ENCODE peak calls at places on chromosome 2, in five cellular contexts. One of them, this sample, is unnamed.

GRCh38 chr2:238389985-238390682 is 36.6 kb upstream of the ASB1 start:
- DNase-seq in activated naive CD8-positive, alpha-beta T cell treated with anti-CD3 and anti-CD28 coated beads, Interleukin-2, amount 50 U/mL, for 24 hours: no peak
- DNase-seq in sciatic nerve: no peak
- DNase-seq in HEK293T: no peak
- DNase-seq in WERI-Rb-1: no peak
- DNase-seq in this sample: no peak

GRCh38 chr2:85802337-85803103 is 48.7 kb downstream of the ATOH8 start:
- DNase-seq in WERI-Rb-1: no peak
- DNase-seq in activated naive CD8-positive, alpha-beta T cell treated with anti-CD3 and anti-CD28 coated beads, Interleukin-2, amount 50 U/mL, for 24 hours: no peak
- DNase-seq in sciatic nerve: no peak
- DNase-seq in HEK293T: no peak
- DNase-seq in this sample: no peak

GRCh38 chr2:18722101-18722500 is 132.7 kb upstream of the NT5C1B start:
- DNase-seq in activated naive CD8-positive, alpha-beta T cell treated with anti-CD3 and anti-CD28 coated beads, Interleukin-2, amount 50 U/mL, for 24 hours: no peak
- DNase-seq in HEK293T: no peak
- DNase-seq in WERI-Rb-1: no peak
- DNase-seq in sciatic nerve: no peak
- DNase-seq in this sample: no peak

GRCh38 chr2:208128136-208128535 is 1.5 kb downstream of the CRYGC start:
- DNase-seq in sciatic nerve: no peak
- DNase-seq in activated naive CD8-positive, alpha-beta T cell treated with anti-CD3 and anti-CD28 coated beads, Interleukin-2, amount 50 U/mL, for 24 hours: no peak
- DNase-seq in WERI-Rb-1: no peak
- DNase-seq in HEK293T: no peak
- DNase-seq in this sample: no peak

GRCh38 chr2:27690052-27690451 is 26.4 kb downstream of the SLC4A1AP start:
- DNase-seq in activated naive CD8-positive, alpha-beta T cell treated with anti-CD3 and anti-CD28 coated beads, Interleukin-2, amount 50 U/mL, for 24 hours: no peak
- DNase-seq in WERI-Rb-1: no peak
- DNase-seq in HEK293T: no peak
- DNase-seq in sciatic nerve: no peak
- DNase-seq in this sample: no peak

GRCh38 chr2:120919216-120919615 is 183.5 kb downstream of the GLI2 start:
- DNase-seq in HEK293T: no peak
- DNase-seq in WERI-Rb-1: no peak
- DNase-seq in activated naive CD8-positive, alpha-beta T cell treated with anti-CD3 and anti-CD28 coated beads, Interleukin-2, amount 50 U/mL, for 24 hours: no peak
- DNase-seq in sciatic nerve: no peak
- DNase-seq in this sample: no peak

GRCh38 chr2:184596819-184597411 is 1.4 kb upstream of the ZNF804A start:
- DNase-seq in activated naive CD8-positive, alpha-beta T cell treated with anti-CD3 and anti-CD28 coated beads, Interleukin-2, amount 50 U/mL, for 24 hours: no peak
- DNase-seq in WERI-Rb-1: no peak
- DNase-seq in sciatic nerve: no peak
- DNase-seq in HEK293T: no peak
- DNase-seq in this sample: no peak

GRCh38 chr2:132392211-132392610 is 24.4 kb upstream of the GPR39 start:
- DNase-seq in activated naive CD8-positive, alpha-beta T cell treated with anti-CD3 and anti-CD28 coated beads, Interleukin-2, amount 50 U/mL, for 24 hours: no peak
- DNase-seq in sciatic nerve: no peak
- DNase-seq in WERI-Rb-1: no peak
- DNase-seq in HEK293T: no peak
- DNase-seq in this sample: no peak

GRCh38 chr2:23624378-23624777 is 239.4 kb downstream of the KLHL29 start:
- DNase-seq in WERI-Rb-1: peak
- DNase-seq in HEK293T: peak
- DNase-seq in activated naive CD8-positive, alpha-beta T cell treated with anti-CD3 and anti-CD28 coated beads, Interleukin-2, amount 50 U/mL, for 24 hours: peak
- DNase-seq in sciatic nerve: no peak
- DNase-seq in this sample: no peak

GRCh38 chr2:126809357-126809756 is 89.3 kb upstream of the TEX51 start:
- DNase-seq in sciatic nerve: no peak
- DNase-seq in activated naive CD8-positive, alpha-beta T cell treated with anti-CD3 and anti-CD28 coated beads, Interleukin-2, amount 50 U/mL, for 24 hours: no peak
- DNase-seq in WERI-Rb-1: no peak
- DNase-seq in HEK293T: no peak
- DNase-seq in this sample: no peak

This sample was measured in effector CD4-positive, alpha-beta T cell.